ENCODE peak calls at places on chromosomes 4 and X, in four cellular contexts. One of them, this sample, is unnamed.

GRCh38 chrX:111867236-111867635 is 8.7 kb upstream of the TRPC5OS start:
- DNase-seq in NCI-H1092: no peak
- DNase-seq in activated CD8-positive, alpha-beta T cell treated with anti-CD3 and anti-CD28 coated beads, Interleukin-2, amount 10 ng/mL, durations not matched to agents 7 days and 5 days: no peak
- DNase-seq in amniotic stem cell: no peak
- DNase-seq in this sample: no peak

GRCh38 chr4:65589331-65589730 is 81.0 kb downstream of the EPHA5 start:
- DNase-seq in NCI-H1092: no peak
- DNase-seq in activated CD8-positive, alpha-beta T cell treated with anti-CD3 and anti-CD28 coated beads, Interleukin-2, amount 10 ng/mL, durations not matched to agents 7 days and 5 days: no peak
- DNase-seq in amniotic stem cell: no peak
- DNase-seq in this sample: no peak

GRCh38 chrX:925652-926061 is 286.8 kb downstream of the CRLF2 start:
- DNase-seq in NCI-H1092: no peak
- DNase-seq in activated CD8-positive, alpha-beta T cell treated with anti-CD3 and anti-CD28 coated beads, Interleukin-2, amount 10 ng/mL, durations not matched to agents 7 days and 5 days: no peak
- DNase-seq in amniotic stem cell: no peak
- DNase-seq in this sample: no peak

GRCh38 chrX:146154191-146154590 is 336.6 kb downstream of the SLITRK2 start:
- DNase-seq in NCI-H1092: no peak
- DNase-seq in activated CD8-positive, alpha-beta T cell treated with anti-CD3 and anti-CD28 coated beads, Interleukin-2, amount 10 ng/mL, durations not matched to agents 7 days and 5 days: no peak
- DNase-seq in amniotic stem cell: no peak
- DNase-seq in this sample: peak

GRCh38 chr4:90621080-90621479 is 493.9 kb downstream of the CCSER1 start:
- DNase-seq in NCI-H1092: no peak
- DNase-seq in activated CD8-positive, alpha-beta T cell treated with anti-CD3 and anti-CD28 coated beads, Interleukin-2, amount 10 ng/mL, durations not matched to agents 7 days and 5 days: no peak
- DNase-seq in amniotic stem cell: no peak
- DNase-seq in this sample: no peak

GRCh38 chr4:122827258-122827887 is 742 bp downstream of the FGF2 start:
- DNase-seq in NCI-H1092: peak
- DNase-seq in activated CD8-positive, alpha-beta T cell treated with anti-CD3 and anti-CD28 coated beads, Interleukin-2, amount 10 ng/mL, durations not matched to agents 7 days and 5 days: peak
- DNase-seq in amniotic stem cell: no peak
- DNase-seq in this sample: peak

GRCh38 chr4:105343523-105343931 is 130.3 kb downstream of the PPA2 start:
- DNase-seq in NCI-H1092: peak
- DNase-seq in activated CD8-positive, alpha-beta T cell treated with anti-CD3 and anti-CD28 coated beads, Interleukin-2, amount 10 ng/mL, durations not matched to agents 7 days and 5 days: no peak
- DNase-seq in amniotic stem cell: no peak
- DNase-seq in this sample: no peak

GRCh38 chr4:54228563-54229501 is at the start of gene PDGFRA:
- DNase-seq in NCI-H1092: no peak
- DNase-seq in activated CD8-positive, alpha-beta T cell treated with anti-CD3 and anti-CD28 coated beads, Interleukin-2, amount 10 ng/mL, durations not matched to agents 7 days and 5 days: no peak
- DNase-seq in amniotic stem cell: peak
- DNase-seq in this sample: peak

GRCh38 chrX:38468758-38469157 is 92.6 kb upstream of the TSPAN7 start:
- DNase-seq in NCI-H1092: no peak
- DNase-seq in activated CD8-positive, alpha-beta T cell treated with anti-CD3 and anti-CD28 coated beads, Interleukin-2, amount 10 ng/mL, durations not matched to agents 7 days and 5 days: no peak
- DNase-seq in amniotic stem cell: no peak
- DNase-seq in this sample: no peak

GRCh38 chr4:1576200-1576960 is 107.7 kb downstream of the FAM53A start:
- DNase-seq in NCI-H1092: no peak
- DNase-seq in activated CD8-positive, alpha-beta T cell treated with anti-CD3 and anti-CD28 coated beads, Interleukin-2, amount 10 ng/mL, durations not matched to agents 7 days and 5 days: no peak
- DNase-seq in amniotic stem cell: no peak
- DNase-seq in this sample: no peak

GRCh38 chr4:86816463-86817107 is 32.6 kb downstream of the SLC10A6 start:
- DNase-seq in NCI-H1092: no peak
- DNase-seq in activated CD8-positive, alpha-beta T cell treated with anti-CD3 and anti-CD28 coated beads, Interleukin-2, amount 10 ng/mL, durations not matched to agents 7 days and 5 days: no peak
- DNase-seq in amniotic stem cell: no peak
- DNase-seq in this sample: peak

GRCh38 chrX:18997916-18998315 is 14.0 kb upstream of the PHKA2 start:
- DNase-seq in NCI-H1092: no peak
- DNase-seq in activated CD8-positive, alpha-beta T cell treated with anti-CD3 and anti-CD28 coated beads, Interleukin-2, amount 10 ng/mL, durations not matched to agents 7 days and 5 days: no peak
- DNase-seq in amniotic stem cell: no peak
- DNase-seq in this sample: no peak

GRCh38 chr4:26870576-26871260 is 10.1 kb downstream of the STIM2 start:
- DNase-seq in NCI-H1092: no peak
- DNase-seq in activated CD8-positive, alpha-beta T cell treated with anti-CD3 and anti-CD28 coated beads, Interleukin-2, amount 10 ng/mL, durations not matched to agents 7 days and 5 days: no peak
- DNase-seq in amniotic stem cell: no peak
- DNase-seq in this sample: no peak

GRCh38 chr4:72817012-72817411 is 248.0 kb upstream of the ADAMTS3 start:
- DNase-seq in NCI-H1092: no peak
- DNase-seq in activated CD8-positive, alpha-beta T cell treated with anti-CD3 and anti-CD28 coated beads, Interleukin-2, amount 10 ng/mL, durations not matched to agents 7 days and 5 days: no peak
- DNase-seq in amniotic stem cell: peak
- DNase-seq in this sample: no peak

GRCh38 chr4:102883278-102883677 is 14.5 kb downstream of the CISD2 start:
- DNase-seq in NCI-H1092: no peak
- DNase-seq in activated CD8-positive, alpha-beta T cell treated with anti-CD3 and anti-CD28 coated beads, Interleukin-2, amount 10 ng/mL, durations not matched to agents 7 days and 5 days: no peak
- DNase-seq in amniotic stem cell: no peak
- DNase-seq in this sample: no peak

GRCh38 chrX:30301977-30302376 is 7.2 kb downstream of the NR0B1 start:
- DNase-seq in NCI-H1092: no peak
- DNase-seq in activated CD8-positive, alpha-beta T cell treated with anti-CD3 and anti-CD28 coated beads, Interleukin-2, amount 10 ng/mL, durations not matched to agents 7 days and 5 days: no peak
- DNase-seq in amniotic stem cell: no peak
- DNase-seq in this sample: no peak

GRCh38 chrX:103442536-103442901 is 66.2 kb downstream of the BEX3 start:
- DNase-seq in NCI-H1092: no peak
- DNase-seq in activated CD8-positive, alpha-beta T cell treated with anti-CD3 and anti-CD28 coated beads, Interleukin-2, amount 10 ng/mL, durations not matched to agents 7 days and 5 days: no peak
- DNase-seq in amniotic stem cell: no peak
- DNase-seq in this sample: no peak

GRCh38 chr4:15893967-15894366 is 44.6 kb downstream of the FGFBP1 start:
- DNase-seq in NCI-H1092: no peak
- DNase-seq in activated CD8-positive, alpha-beta T cell treated with anti-CD3 and anti-CD28 coated beads, Interleukin-2, amount 10 ng/mL, durations not matched to agents 7 days and 5 days: no peak
- DNase-seq in amniotic stem cell: peak
- DNase-seq in this sample: no peak

GRCh38 chrX:14409341-14409740 is 120.0 kb upstream of the GLRA2 start:
- DNase-seq in NCI-H1092: no peak
- DNase-seq in activated CD8-positive, alpha-beta T cell treated with anti-CD3 and anti-CD28 coated beads, Interleukin-2, amount 10 ng/mL, durations not matched to agents 7 days and 5 days: no peak
- DNase-seq in amniotic stem cell: no peak
- DNase-seq in this sample: no peak